ENCODE peak calls at places on chromosome 7, in ten cellular contexts. X is HCT116, O is HepG2, Z is SK-N-SH, I is mammary epithelial cell, K is PC-3, J is neural progenitor cell, R is GM23248, U is IMR-90, G is H9. H is an unnamed sample.

GRCh38 chr7:4143511-4144160 is 538.5 kb upstream of the FOXK1 start:
- DNase-seq in K (no peak), R (no peak), I (no peak), J (peak), G (no peak), U (no peak), O (no peak), X (no peak), Z (no peak), H (no peak)

GRCh38 chr7:15703732-15704131 is 17.2 kb upstream of the MEOX2 start:
- DNase-seq in J (no peak), X (no peak), O (no peak), K (no peak), Z (no peak), G (no peak), R (no peak), U (no peak), I (no peak), H (no peak)

GRCh38 chr7:101218236-101219130 is 518 bp downstream of the ZNHIT1 start:
- DNase-seq in Z (no peak), O (no peak), G (no peak), R (peak), K (no peak), X (no peak), I (no peak), U (peak), J (peak), H (peak)

GRCh38 chr7:44196450-44196872 is 4.3 kb upstream of the YKT6 start:
- DNase-seq in J (peak), K (peak), G (peak), X (peak), I (no peak), R (peak), Z (peak), U (peak), O (peak), H (peak)

GRCh38 chr7:20220824-20221547 is 3.8 kb upstream of the MACC1 start:
- DNase-seq in O (no peak), R (peak), X (no peak), J (no peak), U (peak), G (no peak), Z (no peak), K (peak), I (peak), H (peak)

GRCh38 chr7:73343671-73344380 is 15.9 kb downstream of the FKBP6 start:
- DNase-seq in K (no peak), U (no peak), X (no peak), O (peak), G (no peak), I (no peak), J (peak), R (no peak), Z (no peak), H (no peak)

GRCh38 chr7:155489862-155490696 is 32.1 kb downstream of the EN2 start:
- DNase-seq in K (no peak), Z (peak), G (peak), I (no peak), X (no peak), J (peak), U (no peak), O (no peak), R (peak), H (no peak)

GRCh38 chr7:48084727-48085432 is 4.2 kb upstream of the UPP1 start:
- DNase-seq in I (peak), Z (peak), J (no peak), X (peak), U (peak), G (no peak), K (peak), O (peak), R (peak), H (peak)

GRCh38 chr7:19747740-19748339 is 25.6 kb downstream of the TMEM196 start:
- DNase-seq in Z (peak), X (peak), J (peak), R (peak), G (no peak), U (peak), K (peak), I (peak), O (peak), H (peak)

GRCh38 chr7:14321947-14322346 is 332.5 kb upstream of the ETV1 start:
- DNase-seq in R (no peak), X (no peak), I (no peak), Z (no peak), O (no peak), U (no peak), J (no peak), G (no peak), K (peak), H (no peak)

GRCh38 chr7:747186-747585 is 20.1 kb upstream of the PRKAR1B start:
- DNase-seq in Z (no peak), U (no peak), O (no peak), J (no peak), R (no peak), I (no peak), K (no peak), X (no peak), G (no peak), H (no peak)

GRCh38 chr7:153432056-153432455 is 620.1 kb upstream of the DPP6 start:
- DNase-seq in U (no peak), O (no peak), G (peak), K (no peak), I (no peak), Z (no peak), R (no peak), J (no peak), X (no peak), H (no peak)

GRCh38 chr7:66725843-66726242 is 14.7 kb upstream of the RABGEF1 start:
- DNase-seq in O (no peak), U (no peak), R (no peak), Z (no peak), G (no peak), K (no peak), I (no peak), X (no peak), J (no peak), H (no peak)

GRCh38 chr7:94396044-94396443 is 1.3 kb downstream of the COL1A2 start:
- DNase-seq in X (no peak), O (no peak), Z (no peak), I (no peak), R (peak), K (no peak), U (peak), G (no peak), J (peak), H (peak)

GRCh38 chr7:142614116-142614515 is 135.2 kb upstream of the PRSS1 start:
- DNase-seq in O (no peak), G (no peak), K (peak), J (no peak), Z (no peak), U (peak), R (peak), X (no peak), I (no peak), H (no peak)

GRCh38 chr7:105806592-105807266 is 69.7 kb downstream of the ATXN7L1 start:
- DNase-seq in O (no peak), K (peak), I (peak), X (no peak), R (peak), G (no peak), J (no peak), U (peak), Z (no peak), H (peak)

GRCh38 chr7:150956395-150957118 is 21.6 kb downstream of the KCNH2 start:
- DNase-seq in J (no peak), R (no peak), I (no peak), U (no peak), G (no peak), O (no peak), X (no peak), K (no peak), Z (no peak), H (no peak)

GRCh38 chr7:90487808-90488207 is 18.4 kb downstream of the PTTG1IP2 start:
- DNase-seq in K (peak), I (no peak), U (no peak), G (no peak), O (no peak), R (no peak), X (no peak), J (no peak), Z (no peak), H (no peak)
- H2AFZ ChIP-seq in K (peak), I (no peak), U (no peak), G (no peak), O (no peak), R (no peak), X (no peak), J (no peak), Z (no peak), H (no peak)

GRCh38 chr7:156640257-156640948 is at the start of gene RNF32:
- DNase-seq in X (peak), K (peak), J (peak), O (no peak), G (peak), I (peak), Z (peak), U (peak), R (peak), H (peak)
- H2AFZ ChIP-seq in X (peak), K (peak), J (peak), O (no peak), G (no peak), I (peak), Z (peak), U (peak), R (peak), H (peak)

DNA sequence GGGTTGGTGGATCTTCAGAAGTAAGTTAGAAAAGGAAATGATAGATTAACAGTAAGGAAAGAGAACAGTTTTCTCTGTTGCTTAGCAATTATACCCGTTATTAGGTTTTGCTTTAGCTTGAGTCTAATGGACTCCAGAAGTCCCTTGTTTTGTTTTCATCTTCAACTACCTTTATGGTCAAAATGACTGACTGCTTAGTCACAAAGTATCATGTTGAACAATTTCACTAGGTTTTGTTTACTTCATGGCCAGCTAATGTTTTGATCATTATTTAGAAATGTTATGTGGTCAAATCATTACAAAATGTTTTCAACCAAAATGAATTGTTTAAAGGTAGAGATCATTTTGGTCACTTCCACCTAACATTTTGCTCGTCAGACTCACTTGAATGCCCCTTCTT is 1.9 kb downstream of the UBN2 start:
- DNase-seq in J (no peak), R (peak), U (peak), Z (no peak), X (no peak), O (no peak), I (peak), G (no peak), K (peak), H (peak)
- H2AFZ ChIP-seq in J (no peak), R (peak), U (no peak), Z (no peak), X (no peak), O (no peak), I (no peak), G (no peak), K (no peak), H (no peak)

DNA sequence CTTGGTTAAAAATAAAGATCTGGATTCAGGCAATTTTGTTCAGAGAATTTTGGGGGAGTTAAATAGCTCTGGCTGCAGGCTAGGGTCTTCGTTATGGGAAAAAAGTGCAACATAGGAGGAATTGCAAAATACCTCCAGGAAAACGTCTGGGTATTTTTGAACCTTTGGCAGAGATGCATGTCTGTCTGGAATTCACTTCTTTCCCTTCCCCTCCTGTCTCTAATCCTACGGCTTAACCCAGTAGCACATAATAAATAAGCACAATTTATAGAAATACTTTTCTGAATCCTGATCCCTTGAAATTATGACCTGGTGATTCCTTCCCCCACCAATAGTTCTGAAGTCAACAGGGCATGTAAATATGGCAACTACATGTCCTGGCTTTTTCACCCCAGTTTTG is 19.3 kb upstream of the NUP205 start:
- DNase-seq in G (no peak), U (no peak), J (no peak), I (no peak), O (no peak), R (no peak), Z (no peak), X (no peak), K (no peak), H (no peak)
- H2AFZ ChIP-seq in G (no peak), U (no peak), J (peak), I (no peak), O (no peak), R (no peak), Z (no peak), X (no peak), K (no peak), H (no peak)

GRCh38 chr7:25900245-25900644 is 251.8 kb upstream of the NFE2L3 start:
- DNase-seq in G (no peak), X (no peak), J (no peak), Z (no peak), I (no peak), R (no peak), U (no peak), O (no peak), K (no peak), H (no peak)
- H2AFZ ChIP-seq in G (no peak), X (no peak), J (no peak), Z (no peak), I (no peak), R (no peak), U (no peak), O (no peak), K (no peak), H (no peak)

H was measured in mesenchymal stem cell.